ENCODE peak calls at places on chromosomes 3 and 15, in five cellular contexts. T, S, G, J and B are unnamed samples.

GRCh38 chr3:126146034-126146433 is 34.4 kb downstream of the ALDH1L1 start:
- DNase-seq in T (peak; percentile 3), S (no peak), G (no peak), J (no peak), B (no peak)

GRCh38 chr3:193229851-193230250 is 11.2 kb upstream of the PLAAT1 start:
- DNase-seq in T (no peak), S (no peak), G (no peak), J (no peak), B (no peak)

GRCh38 chr3:189053327-189053726 is 118.4 kb upstream of the TPRG1 start:
- DNase-seq in T (no peak), S (no peak), G (no peak), J (no peak), B (no peak)

GRCh38 chr3:66485291-66485968 is 15.4 kb downstream of the LRIG1 start:
- DNase-seq in T (no peak), S (peak; percentile 44), G (no peak), J (peak; percentile 97), B (no peak)

GRCh38 chr15:60660290-60661051 is 181.5 kb upstream of the ICE2 start:
- DNase-seq in T (peak; percentile 40), S (peak; percentile 41), G (no peak), J (peak; percentile 73), B (no peak)

GRCh38 chr3:12454808-12455121 is 29.5 kb upstream of the TSEN2 start:
- DNase-seq in T (no peak), S (no peak), G (peak; percentile 77), J (peak; percentile 27), B (no peak)

GRCh38 chr3:67075295-67075694 is 77.2 kb downstream of the KBTBD8 start:
- DNase-seq in T (no peak), S (no peak), G (no peak), J (no peak), B (no peak)

GRCh38 chr3:54131026-54131605 is 8.8 kb downstream of the CACNA2D3 start:
- DNase-seq in T (no peak), S (no peak), G (no peak), J (no peak), B (no peak)

GRCh38 chr3:109803274-109803673 is 465.9 kb upstream of the DPPA4 start:
- DNase-seq in T (no peak), S (no peak), G (peak; percentile 55), J (no peak), B (no peak)

GRCh38 chr3:53498993-53499641 is 4.7 kb downstream of the CACNA1D start:
- DNase-seq in T (no peak), S (no peak), G (no peak), J (no peak), B (no peak)

GRCh38 chr15:77568014-77568959 is 64.4 kb downstream of the LINGO1 start:
- DNase-seq in T (no peak), S (peak; percentile 9), G (no peak), J (no peak), B (no peak)

GRCh38 chr3:124919756-124920155 is 14.8 kb downstream of the MUC13 start:
- DNase-seq in T (no peak), S (no peak), G (no peak), J (no peak), B (no peak)

GRCh38 chr15:56783857-56784661 is 50.8 kb upstream of the ZNF280D start:
- DNase-seq in T (no peak), S (no peak), G (no peak), J (no peak), B (no peak)

GRCh38 chr15:78205337-78205736 is 29.0 kb downstream of the ACSBG1 start:
- DNase-seq in T (no peak), S (no peak), G (no peak), J (no peak), B (no peak)

GRCh38 chr3:170751083-170751893 is 118.7 kb downstream of the RPL22L1 start:
- DNase-seq in T (peak; percentile 38), S (peak; percentile 49), G (peak; percentile 97), J (peak; percentile 82), B (peak; percentile 72)

GRCh38 chr3:66544619-66545429 is 44.0 kb upstream of the LRIG1 start:
- DNase-seq in T (no peak), S (no peak), G (no peak), J (no peak), B (no peak)

GRCh38 chr3:74564560-74564959 is 49.9 kb downstream of the CNTN3 start:
- DNase-seq in T (no peak), S (no peak), G (no peak), J (peak; percentile 28), B (no peak)

GRCh38 chr3:13629644-13630043 is 80.7 kb downstream of the FBLN2 start:
- DNase-seq in T (no peak), S (no peak), G (no peak), J (no peak), B (no peak)

GRCh38 chr15:58063612-58064011 is 1.9 kb downstream of the ALDH1A2 start:
- DNase-seq in T (no peak), S (no peak), G (no peak), J (no peak), B (no peak)

GRCh38 chr15:67819636-67820035 is 5.7 kb upstream of the SKOR1 start:
- DNase-seq in T (no peak), S (no peak), G (no peak), J (no peak), B (no peak)

GRCh38 chr15:28919679-28920655 is 34.2 kb downstream of the APBA2 start:
- DNase-seq in T (no peak), S (no peak), G (no peak), J (no peak), B (no peak)

GRCh38 chr3:65398953-65399352 is 639.8 kb downstream of the MAGI1 start:
- DNase-seq in T (no peak), S (no peak), G (peak; percentile 28), J (peak; percentile 58), B (no peak)

GRCh38 chr3:5811051-5811450 is 623.5 kb downstream of the EDEM1 start:
- DNase-seq in T (no peak), S (no peak), G (no peak), J (no peak), B (no peak)

GRCh38 chr15:77824361-77824985 is 191.8 kb upstream of the LINGO1 start:
- DNase-seq in T (no peak), S (no peak), G (no peak), J (no peak), B (no peak)

GRCh38 chr3:52051444-52051843 is 4.9 kb downstream of the DUSP7 start:
- DNase-seq in T (no peak), S (no peak), G (no peak), J (no peak), B (no peak)

GRCh38 chr3:29538610-29538958 is 257.7 kb downstream of the RBMS3 start:
- DNase-seq in T (no peak), S (no peak), G (no peak), J (no peak), B (no peak)

DNA sequence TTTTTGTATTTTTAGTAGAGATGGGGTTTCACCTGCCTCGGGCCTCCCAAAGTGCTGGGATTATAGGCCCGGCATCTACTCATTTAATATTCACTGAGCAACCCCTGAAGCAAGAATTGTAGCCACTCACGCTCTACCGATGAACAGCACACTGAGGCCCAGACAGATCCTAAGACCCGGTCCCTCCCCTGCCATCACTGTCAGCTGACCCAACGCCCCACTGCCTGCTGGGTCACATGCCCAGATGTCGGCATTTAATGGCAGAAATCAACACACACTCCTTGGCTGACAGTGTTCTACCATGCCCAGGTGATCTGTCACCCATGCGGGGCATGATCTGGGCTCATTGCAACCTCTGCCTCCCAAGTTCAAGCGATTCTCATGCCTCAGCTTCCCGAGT is 3.2 kb upstream of the TMEM89 start:
- DNase-seq in T (no peak), S (peak; percentile 8), G (no peak), J (no peak), B (no peak)
- TF ChIP-seq CTCF in T (no peak), S (no peak), G (no peak), J (no peak), B (no peak)

GRCh38 chr3:140186421-140186920 is 251.5 kb downstream of the CLSTN2 start:
- DNase-seq in T (no peak), S (no peak), G (no peak), J (peak; percentile 50), B (no peak)

GRCh38 chr3:140187028-140187427 is 252.0 kb downstream of the CLSTN2 start:
- DNase-seq in T (no peak), S (peak; percentile 31), G (no peak), J (no peak), B (no peak)

GRCh38 chr3:140187648-140188221 is 252.8 kb downstream of the CLSTN2 start:
- DNase-seq in T (no peak), S (no peak), G (no peak), J (no peak), B (no peak)

GRCh38 chr3:140188285-140188684 is 253.3 kb downstream of the CLSTN2 start:
- DNase-seq in T (no peak), S (peak; percentile 49), G (no peak), J (no peak), B (no peak)

DNA sequence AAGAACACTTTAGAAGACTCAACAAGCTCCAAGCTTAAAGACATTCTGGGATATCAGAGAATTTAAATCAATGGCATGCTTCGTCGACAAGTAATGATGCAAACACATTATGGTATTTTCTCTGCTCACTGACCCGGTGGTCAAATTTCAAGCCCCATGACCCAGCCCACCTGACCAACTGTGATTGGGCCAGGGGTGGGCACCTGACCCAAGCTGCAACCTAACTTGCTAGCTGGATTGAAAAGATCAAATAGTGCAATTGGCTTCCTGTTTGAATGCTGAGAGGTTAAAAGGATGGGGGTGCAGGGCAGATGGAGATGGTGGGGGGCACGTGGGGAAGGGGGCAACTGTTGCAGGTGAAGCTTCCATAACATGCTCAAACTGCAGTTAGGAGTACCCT is 250.4 kb downstream of the CLSTN2 start:
- DNase-seq in T (no peak), S (no peak), G (no peak), J (no peak), B (no peak)
- H3K27me3 ChIP-seq in T (no peaks in the 10 kb centered on the region), S (no peaks in the 10 kb centered on the region), G (no peaks in the 10 kb centered on the region), J (no peaks in the 10 kb centered on the region), B (no peaks in the 10 kb centered on the region)

DNA sequence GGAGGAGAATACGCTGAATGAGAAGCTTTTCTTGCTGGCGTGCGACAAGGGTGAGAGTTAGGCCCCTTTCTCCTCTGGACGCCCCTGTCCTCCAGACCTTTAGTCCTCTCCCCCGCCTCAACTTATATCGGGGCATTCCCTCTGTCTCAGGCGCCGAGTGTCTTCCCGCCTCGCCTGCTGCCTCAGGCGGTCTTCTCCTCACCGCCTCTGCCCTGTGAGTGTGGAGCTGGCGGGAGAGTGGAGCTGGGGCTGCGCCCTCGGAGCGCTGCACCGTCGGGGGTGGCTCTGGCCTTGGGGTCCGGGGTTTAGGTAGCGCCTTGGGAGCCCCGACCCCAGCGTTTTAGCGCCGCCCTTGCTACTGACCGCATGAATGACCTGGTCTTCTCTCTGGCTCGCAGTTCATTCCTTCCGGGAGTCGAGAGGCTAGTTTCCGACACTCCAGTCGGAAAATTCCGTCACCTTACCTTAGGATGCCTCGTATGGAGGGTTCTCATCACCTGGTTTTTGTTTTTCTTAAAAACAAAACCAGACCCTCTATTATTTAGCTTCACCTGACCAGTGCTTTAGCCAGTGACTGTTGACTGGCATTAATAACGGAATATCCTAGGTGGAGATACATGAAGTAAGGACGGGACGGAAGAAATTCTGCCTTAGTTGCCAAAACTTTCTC is 983 bp downstream of the TRPC1 start:
- DNase-seq in T (peak; percentile 42), S (peak; percentile 35), G (peak; percentile 28), J (peak; percentile 18), B (no peak)
- TF ChIP-seq CTCF in T (no peak), S (no peak), G (peak; percentile 15), J (no peak), B (peak; percentile 51)

DNA sequence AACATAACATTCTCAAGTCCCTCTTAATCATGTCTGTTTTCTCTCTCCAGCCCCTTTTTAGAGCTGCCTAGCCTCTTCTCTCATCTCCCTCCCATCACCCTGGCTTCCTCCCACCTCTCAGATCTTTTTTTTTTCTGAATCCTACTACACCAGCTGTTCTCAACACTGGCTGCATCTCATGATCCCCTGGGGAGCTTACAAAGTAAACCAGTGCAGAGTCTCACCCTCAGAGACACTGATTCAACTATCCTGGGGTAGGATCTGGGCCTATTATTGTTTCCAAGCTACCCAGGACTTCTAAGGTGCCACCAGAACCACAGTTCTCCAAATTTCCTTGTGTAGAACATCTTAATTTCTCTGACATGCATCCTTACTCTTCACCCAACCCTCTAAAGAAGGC is 50.3 kb upstream of the ACAN start:
- DNase-seq in T (no peak), S (no peak), G (no peak), J (no peak), B (no peak)
- H3K27me3 ChIP-seq in T (no peaks in the 10 kb centered on the region), S (peaks cover 10% of the 10 kb centered on the region), G (peaks cover 42% of the 10 kb centered on the region), J (peaks cover 12% of the 10 kb centered on the region), B (no peaks in the 10 kb centered on the region)